ENCODE peak calls at places on chromosomes 3 and 15, in nine cellular contexts. F is left ventricle myocardium inferior, Q is A549, T is fibroblast of mammary gland, K is coronary artery, P is H9, J is fibroblast of lung, Z is body of pancreas, B is tibial nerve. C is an unnamed sample.

GRCh38 chr3:197103766-197104165 is 74.1 kb upstream of the MELTF start:
- DNase-seq in K (no peak), P (no peak), Z (no peak), Q (no peak), T (peak), F (no peak), B (no peak), J (peak), C (no peak)

GRCh38 chr3:22795917-22796316 is 407.2 kb upstream of the UBE2E2 start:
- DNase-seq in B (no peak), F (no peak), J (no peak), Q (no peak), Z (no peak), P (no peak), T (peak), K (no peak), C (no peak)

GRCh38 chr15:82538961-82539689 is 1.1 kb downstream of the RPS17 start:
- DNase-seq in K (no peak), T (peak), J (peak), Q (no peak), Z (no peak), B (no peak), F (no peak), P (no peak), C (peak)

GRCh38 chr3:102301155-102301554 is 133.7 kb upstream of the ZPLD1 start:
- DNase-seq in F (no peak), P (no peak), Q (no peak), T (no peak), Z (no peak), B (no peak), K (no peak), J (no peak), C (no peak)

GRCh38 chr15:37289109-37289765 is 188.9 kb upstream of the MEIS2 start:
- DNase-seq in K (no peak), J (no peak), F (no peak), T (peak), Z (no peak), P (peak), B (no peak), Q (no peak), C (peak)

GRCh38 chr3:161644871-161645636 is 148.4 kb downstream of the OTOL1 start:
- DNase-seq in P (no peak), Q (no peak), T (peak), B (no peak), Z (no peak), K (no peak), J (no peak), F (no peak), C (no peak)

GRCh38 chr3:55459838-55460237 is 27.3 kb downstream of the WNT5A start:
- DNase-seq in J (no peak), K (no peak), T (no peak), Z (no peak), F (no peak), Q (no peak), P (no peak), B (no peak), C (no peak)

GRCh38 chr15:33314115-33314514 is 3.3 kb downstream of the RYR3 start:
- DNase-seq in Z (no peak), F (no peak), J (no peak), Q (no peak), K (no peak), T (no peak), B (no peak), P (no peak), C (no peak)

DNA sequence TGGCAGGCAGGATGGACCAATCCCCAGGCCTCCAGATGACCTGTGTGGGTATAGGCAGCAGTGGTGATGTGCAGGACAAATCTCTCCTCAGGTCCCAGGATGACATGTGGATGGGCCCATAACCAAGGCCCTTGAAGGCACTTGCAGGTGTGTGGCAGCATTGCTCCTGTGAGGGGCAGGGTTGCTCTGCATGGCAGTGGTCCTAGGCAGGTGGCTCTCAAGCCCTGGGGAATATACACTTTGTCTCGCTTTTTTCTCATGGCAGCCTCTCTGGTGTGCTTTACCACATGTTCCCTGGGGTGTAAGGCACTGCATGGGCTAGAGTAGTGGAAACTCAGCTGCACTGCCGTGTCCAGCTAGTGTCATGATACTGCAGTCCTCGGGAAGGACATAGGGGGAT is 503.6 kb downstream of the UNC13C start:
- DNase-seq in P (no peak), F (no peak), T (no peak), Z (no peak), K (no peak), B (no peak), J (no peak), Q (no peak), C (no peak)
- TF ChIP-seq CTCF in P (peak), F (no peak), T (no peak), Z (no peak), K (no peak), B (no peak), J (no peak), Q (no peak), C (no peak)

GRCh38 chr3:168514252-168514651 is 418.5 kb upstream of the GOLIM4 start:
- DNase-seq in Q (no peak), P (peak), F (no peak), K (no peak), T (no peak), Z (no peak), B (no peak), J (no peak), C (no peak)

GRCh38 chr3:168506589-168506988 is 410.9 kb upstream of the GOLIM4 start:
- DNase-seq in Q (no peak), K (no peak), J (no peak), F (no peak), Z (no peak), B (no peak), T (no peak), P (no peak), C (no peak)

GRCh38 chr3:168512802-168513201 is 417.1 kb upstream of the GOLIM4 start:
- DNase-seq in P (no peak), J (no peak), Z (no peak), T (no peak), B (no peak), F (no peak), Q (no peak), K (no peak), C (no peak)

DNA sequence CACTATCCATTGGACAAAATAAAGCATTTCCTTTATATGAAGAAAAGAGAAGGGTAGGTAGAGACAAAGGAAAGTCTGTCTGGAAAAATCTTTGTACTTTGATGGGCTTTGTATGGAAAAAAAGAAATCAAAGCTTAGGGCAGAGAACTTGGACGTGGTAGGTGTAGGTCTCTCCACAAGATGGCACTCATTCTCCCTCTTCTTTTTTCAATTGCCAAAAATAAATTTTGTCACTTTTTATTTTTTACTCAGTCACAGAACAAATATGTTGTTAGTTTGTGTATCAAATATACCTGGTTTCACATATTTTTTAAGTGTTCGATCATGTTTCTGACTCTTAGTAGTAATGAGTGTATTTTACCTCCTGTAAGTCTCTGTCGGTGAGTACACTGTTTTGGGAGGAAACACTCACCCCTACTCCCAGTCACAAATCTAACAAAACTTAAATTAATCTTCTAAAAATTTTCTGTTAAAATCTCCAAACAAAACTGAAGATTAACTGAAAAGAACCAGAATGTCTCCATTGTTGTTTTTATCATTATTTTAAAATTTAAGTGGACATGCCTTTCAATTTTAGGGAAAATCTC is 415.8 kb upstream of the GOLIM4 start:
- DNase-seq in P (no peak), Z (no peak), F (no peak), K (no peak), B (no peak), Q (no peak), J (peak), T (peak), C (no peak)
- TF ChIP-seq CTCF in P (peak), Z (peak), F (peak), K (no peak), B (no peak), Q (peak), J (peak), T (peak), C (peak)

GRCh38 chr3:58350627-58351013 is 17.9 kb downstream of the PXK start:
- DNase-seq in B (no peak), T (peak), Q (no peak), J (peak), P (no peak), K (no peak), Z (no peak), F (no peak), C (no peak)

GRCh38 chr3:58349792-58350626 is 17.3 kb downstream of the PXK start:
- DNase-seq in P (no peak), J (no peak), T (no peak), B (no peak), F (no peak), Q (no peak), Z (peak), K (no peak), C (no peak)

GRCh38 chr3:58352624-58353023 is 19.9 kb downstream of the PXK start:
- DNase-seq in T (no peak), K (no peak), J (no peak), P (no peak), Z (no peak), F (no peak), Q (no peak), B (no peak), C (no peak)

GRCh38 chr3:58353722-58354553 is 21.2 kb downstream of the PXK start:
- DNase-seq in J (no peak), T (peak), F (no peak), Z (no peak), B (no peak), Q (no peak), K (no peak), P (no peak), C (no peak)

DNA sequence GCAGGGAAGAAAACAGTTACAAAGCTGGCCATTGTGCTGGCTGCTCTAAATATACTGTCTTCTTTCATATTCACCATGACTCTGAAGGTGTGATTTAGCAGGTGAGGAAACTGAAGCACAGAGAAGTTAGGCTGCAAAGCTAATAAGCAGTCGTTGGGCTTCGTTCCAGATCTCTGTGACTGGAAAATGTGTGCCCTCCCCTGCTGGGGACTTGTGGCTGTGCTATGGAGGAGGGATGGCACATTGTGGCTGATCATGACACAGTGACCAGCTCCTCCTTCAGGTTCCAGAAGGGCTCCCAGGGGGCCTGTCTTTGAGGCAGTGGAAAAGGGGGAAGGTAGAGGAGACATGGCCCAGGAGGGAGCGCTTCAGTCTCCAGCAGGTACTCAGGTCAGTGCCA is 19.2 kb downstream of the PXK start:
- DNase-seq in T (no peak), B (no peak), F (no peak), J (no peak), P (peak), Z (no peak), Q (no peak), K (no peak), C (no peak)
- TF ChIP-seq CTCF in T (no peak), B (no peak), F (no peak), J (no peak), P (no peak), Z (no peak), Q (no peak), K (no peak), C (no peak)

DNA sequence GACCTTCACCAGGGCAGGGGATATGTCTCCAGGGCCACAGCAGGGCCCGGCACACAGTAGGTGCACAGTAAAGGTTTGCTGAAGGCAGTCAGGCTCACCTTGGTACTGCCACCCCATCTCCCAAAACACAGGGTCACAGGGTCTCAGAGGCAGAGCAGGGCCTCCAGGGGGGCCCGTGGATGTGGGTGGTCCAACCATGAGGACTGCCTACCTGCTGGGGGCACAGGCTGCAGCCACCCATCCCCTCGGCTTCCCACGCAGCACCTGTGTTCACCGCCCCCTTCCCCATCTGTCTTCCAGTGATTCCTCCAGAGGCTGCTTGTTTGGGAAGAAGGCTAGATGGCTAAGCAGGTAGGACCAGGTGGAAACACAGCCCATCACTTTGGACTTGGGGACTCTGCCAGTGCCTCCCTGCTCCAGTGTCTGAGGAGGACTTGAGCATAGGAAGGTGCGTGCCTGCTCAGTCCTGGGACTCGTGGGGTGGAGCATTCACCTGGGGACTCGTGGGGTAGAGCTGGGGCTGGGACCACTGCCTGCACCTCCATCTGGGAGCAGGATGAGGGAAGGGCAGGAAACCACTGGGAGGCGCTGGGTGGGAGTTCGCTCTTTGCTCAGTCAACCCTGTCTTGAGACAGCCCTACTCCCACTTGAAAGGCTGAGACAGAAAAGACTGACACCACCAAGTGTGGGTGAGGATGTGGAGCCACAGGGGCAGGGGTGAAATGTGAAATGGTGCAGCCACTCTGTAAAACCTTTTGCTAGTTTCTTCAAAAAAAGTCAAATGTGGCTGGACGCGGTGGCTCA is 18.8 kb upstream of the PLXND1 start:
- DNase-seq in F (peak), B (no peak), Z (no peak), Q (peak), P (peak), K (peak), J (no peak), T (no peak), C (no peak)
- TF ChIP-seq CTCF in F (no peak), B (no peak), Z (no peak), Q (no peak), P (peak), K (no peak), J (no peak), T (peak), C (no peak)

GRCh38 chr15:65183847-65184159 is 1.3 kb downstream of the CLPX start:
- DNase-seq in K (no peak), B (no peak), T (no peak), Z (no peak), P (no peak), F (no peak), Q (no peak), J (no peak), C (no peak)
- TF ChIP-seq CTCF in K (no peak), B (no peak), T (no peak), Z (no peak), P (peak), F (no peak), Q (no peak), J (no peak), C (no peak)

GRCh38 chr3:103711670-103712069 is 1276.9 kb downstream of the ZPLD1 start:
- DNase-seq in B (no peak), T (no peak), K (no peak), J (no peak), F (no peak), P (no peak), Q (no peak), Z (no peak), C (no peak)

GRCh38 chr3:103706671-103707070 is 1271.9 kb downstream of the ZPLD1 start:
- DNase-seq in P (no peak), Q (no peak), Z (no peak), K (no peak), T (no peak), B (no peak), F (no peak), J (no peak), C (no peak)

GRCh38 chr3:103712320-103713008 is 1277.6 kb downstream of the ZPLD1 start:
- DNase-seq in P (no peak), Z (no peak), K (no peak), B (no peak), T (peak), F (no peak), Q (no peak), J (peak), C (no peak)
- TF ChIP-seq CTCF in P (no peak), Z (no peak), K (no peak), B (no peak), T (no peak), F (no peak), Q (no peak), J (no peak), C (no peak)

GRCh38 chr15:62477929-62478328 is 312.8 kb upstream of the C2CD4B start:
- DNase-seq in T (no peak), K (no peak), Z (no peak), P (no peak), F (no peak), Q (no peak), J (no peak), B (no peak), C (no peak)

GRCh38 chr15:62486041-62486440 is 321.0 kb upstream of the C2CD4B start:
- DNase-seq in Q (no peak), K (no peak), J (peak), B (no peak), Z (no peak), P (no peak), T (no peak), F (no peak), C (no peak)

GRCh38 chr15:62485170-62485720 is 320.2 kb upstream of the C2CD4B start:
- DNase-seq in Q (no peak), J (no peak), Z (no peak), T (no peak), P (no peak), F (no peak), B (no peak), K (no peak), C (no peak)

GRCh38 chr15:62483817-62484216 is 318.7 kb upstream of the C2CD4B start:
- DNase-seq in F (peak), Z (peak), P (no peak), J (no peak), T (peak), Q (no peak), K (no peak), B (no peak), C (no peak)

GRCh38 chr15:62482715-62483429 is 317.8 kb upstream of the C2CD4B start:
- DNase-seq in B (no peak), T (no peak), P (peak), Z (no peak), J (peak), Q (peak), K (no peak), F (no peak), C (peak)
- TF ChIP-seq CTCF in B (no peak), T (peak), P (peak), Z (no peak), J (no peak), Q (peak), K (no peak), F (no peak), C (peak)

GRCh38 chr15:79023918-79024317 is 66.7 kb downstream of the RASGRF1 start:
- DNase-seq in K (no peak), P (no peak), T (no peak), F (no peak), Z (no peak), B (no peak), J (no peak), Q (no peak), C (no peak)

GRCh38 chr15:79025802-79026201 is 64.8 kb downstream of the RASGRF1 start:
- DNase-seq in F (no peak), K (no peak), Q (no peak), Z (no peak), P (no peak), T (no peak), J (no peak), B (no peak), C (no peak)

GRCh38 chr15:79023546-79023890 is 67.1 kb downstream of the RASGRF1 start:
- DNase-seq in T (no peak), K (no peak), B (no peak), Q (no peak), P (no peak), J (no peak), Z (no peak), F (no peak), C (no peak)

GRCh38 chr15:79027532-79028410 is 62.8 kb downstream of the RASGRF1 start:
- DNase-seq in B (no peak), Z (no peak), F (no peak), P (no peak), K (no peak), T (no peak), J (no peak), Q (no peak), C (no peak)

GRCh38 chr15:79025201-79025600 is 65.4 kb downstream of the RASGRF1 start:
- DNase-seq in T (no peak), Q (no peak), B (no peak), P (no peak), J (no peak), Z (no peak), K (no peak), F (no peak), C (no peak)
- TF ChIP-seq CTCF in T (no peak), Q (no peak), B (no peak), P (peak), J (no peak), Z (no peak), K (no peak), F (peak), C (no peak)